ENCODE peak calls at places on chromosomes 4 and X, in six cellular contexts. T, F, X, J, H and E are unnamed samples.

GRCh38 chr4:37956941-37957340 is 3.3 kb upstream of the PTTG2 start:
- DNase-seq in J (no peak), F (no peak), T (no peak), H (no peak), X (no peak), E (no peak)

GRCh38 chr4:98516042-98516440 is 142.4 kb downstream of the TSPAN5 start:
- DNase-seq in H (peak; percentile 31), J (peak; percentile 64), X (no peak), F (no peak), T (no peak), E (no peak)

GRCh38 chr4:145130788-145131398 is 32.8 kb downstream of the ABCE1 start:
- DNase-seq in T (no peak), X (no peak), F (no peak), H (no peak), J (peak; percentile 44), E (no peak)

GRCh38 chr4:76485450-76485849 is 50.4 kb downstream of the SHROOM3 start:
- DNase-seq in H (peak; percentile 62), F (no peak), J (no peak), X (no peak), T (no peak), E (no peak)

GRCh38 chrX:149185087-149185486 is 320.0 kb downstream of the IDS start:
- DNase-seq in X (no peak), J (no peak), T (no peak), H (no peak), F (no peak), E (no peak)

GRCh38 chrX:53374222-53374820 is 48.1 kb downstream of the SMC1A start:
- DNase-seq in T (no peak), J (no peak), X (no peak), F (no peak), H (no peak), E (no peak)

GRCh38 chr4:154490261-154490588 is 1.4 kb downstream of the DCHS2 start:
- DNase-seq in H (no peak), F (no peak), J (no peak), T (no peak), X (no peak), E (peak; percentile 72)

GRCh38 chrX:65667503-65668355 is at the start of gene MSN:
- DNase-seq in J (peak; percentile 52), X (peak; percentile 15), H (no peak), T (peak; percentile 39), F (peak; percentile 51), E (peak; percentile 96)

GRCh38 chr4:38046735-38047487 is 86.7 kb downstream of the PTTG2 start:
- DNase-seq in T (no peak), F (no peak), X (no peak), H (no peak), J (no peak), E (no peak)

GRCh38 chrX:150683536-150684146 is 9.6 kb upstream of the MTMR1 start:
- DNase-seq in F (no peak), T (peak; percentile 7), X (peak; percentile 43), H (peak; percentile 12), J (peak; percentile 31), E (no peak)

GRCh38 chr4:136713140-136713539 is 819.2 kb downstream of the PCDH18 start:
- DNase-seq in H (no peak), X (no peak), T (no peak), J (peak; percentile 58), F (no peak), E (no peak)

GRCh38 chr4:52861879-52862604 is at the start of gene RASL11B:
- DNase-seq in J (peak; percentile 78), X (peak; percentile 98), F (peak; percentile 71), T (peak; percentile 73), H (peak; percentile 4), E (peak; percentile 90)

GRCh38 chr4:67436742-67437141 is 108.6 kb downstream of the CENPC start:
- DNase-seq in J (no peak), F (no peak), T (no peak), H (no peak), X (no peak), E (no peak)

GRCh38 chr4:83646538-83646937 is 110.6 kb downstream of the GPAT3 start:
- DNase-seq in X (no peak), H (no peak), T (no peak), J (no peak), F (no peak), E (no peak)

GRCh38 chrX:115011428-115011827 is 6.0 kb downstream of the IL13RA2 start:
- DNase-seq in X (no peak), F (no peak), T (no peak), H (no peak), J (no peak), E (no peak)

GRCh38 chrX:67555578-67556203 is 11.9 kb downstream of the AR start:
- DNase-seq in X (peak; percentile 45), H (no peak), T (no peak), F (no peak), J (peak; percentile 31), E (no peak)

GRCh38 chr4:6573986-6574746 is 823 bp upstream of the MAN2B2 start:
- DNase-seq in T (no peak), F (no peak), J (no peak), X (no peak), H (no peak), E (no peak)
- TF ChIP-seq CTCF in T (no peak), F (no peak), J (no peak), X (no peak), H (no peak), E (no peak)

GRCh38 chrX:153870288-153870690 is 15.7 kb downstream of the L1CAM start:
- DNase-seq in H (no peak), F (no peak), T (no peak), X (no peak), J (no peak), E (peak; percentile 59)
- TF ChIP-seq POLR2AphosphoS5 in H (no peak), F (no peak), T (no peak), X (no peak), J (no peak), E (no peak)

DNA sequence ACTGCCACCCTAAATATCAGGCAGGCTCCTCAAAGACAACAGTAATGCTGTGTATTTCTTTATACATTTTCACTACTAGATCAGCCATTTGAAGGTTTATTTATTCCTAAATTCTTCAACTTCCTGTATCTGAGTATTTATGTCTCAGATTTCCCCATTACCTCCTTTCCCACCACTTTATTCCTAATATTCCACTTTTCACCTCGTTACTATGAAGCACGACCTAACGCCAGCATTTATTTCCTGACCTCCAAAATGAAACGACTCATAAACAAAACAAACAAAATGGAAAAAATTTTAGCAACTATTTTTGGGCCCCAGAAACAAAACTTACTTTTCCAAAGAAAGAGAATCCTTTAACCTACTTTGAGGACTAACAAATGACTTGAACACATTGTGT is 69.6 kb downstream of the MAML3 start:
- DNase-seq in H (no peak), J (peak; percentile 41), X (no peak), F (no peak), T (no peak), E (no peak)
- H3K4me1 ChIP-seq in H (peaks cover 13% of the 10 kb centered on the region), J (peaks cover 28% of the 10 kb centered on the region), X (no peaks in the 10 kb centered on the region), F (no peaks in the 10 kb centered on the region), T (peaks cover 23% of the 10 kb centered on the region), E (peaks cover 25% of the 10 kb centered on the region)

GRCh38 chr4:42281324-42282020 is 115.8 kb upstream of the SHISA3 start:
- DNase-seq in F (no peak), X (no peak), T (no peak), H (no peak), J (no peak), E (no peak)

GRCh38 chr4:42277291-42277690 is 120.0 kb upstream of the SHISA3 start:
- DNase-seq in T (no peak), H (no peak), F (no peak), X (no peak), J (no peak), E (no peak)

GRCh38 chr4:42280327-42281095 is 116.8 kb upstream of the SHISA3 start:
- DNase-seq in F (no peak), J (peak; percentile 36), X (peak; percentile 58), T (no peak), H (peak; percentile 35), E (no peak)

GRCh38 chr4:42282081-42282901 is 115.0 kb upstream of the SHISA3 start:
- DNase-seq in X (peak; percentile 81), J (peak; percentile 71), T (peak; percentile 58), H (peak; percentile 76), F (no peak), E (no peak)

GRCh38 chr4:42278709-42279324 is 118.5 kb upstream of the SHISA3 start:
- DNase-seq in J (no peak), T (no peak), H (no peak), X (no peak), F (no peak), E (no peak)
- TF ChIP-seq CTCF in J (peak; percentile 12), T (no peak), H (no peak), X (no peak), F (no peak), E (no peak)

DNA sequence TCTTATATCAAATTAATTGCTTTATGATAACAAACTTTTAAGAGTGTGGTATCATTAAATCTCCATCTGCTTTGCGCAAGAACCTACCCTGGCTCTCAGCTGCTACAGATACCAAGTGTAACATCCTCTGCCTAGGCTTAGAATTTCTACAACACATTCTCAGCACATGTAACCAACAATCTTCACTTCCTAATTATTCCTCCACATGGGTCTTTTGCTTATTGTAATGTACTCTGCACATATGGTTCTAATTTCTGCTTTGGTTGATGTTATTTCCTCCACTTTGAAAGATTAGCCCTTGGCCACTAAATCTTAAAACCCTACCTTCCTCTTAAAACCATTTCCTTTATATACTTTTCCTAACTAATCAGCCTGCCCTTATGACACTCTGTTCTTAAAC is 242.4 kb downstream of the ARHGAP24 start:
- DNase-seq in H (no peak), F (no peak), T (no peak), X (no peak), J (no peak), E (no peak)
- TF ChIP-seq POLR2AphosphoS5 in H (no peak), F (no peak), T (no peak), X (no peak), J (no peak), E (no peak)